ENCODE peak calls at places on chromosomes 7 and 10, in six cellular contexts. M, N, Z, L, I and J are unnamed samples.

GRCh38 chr7:44678468-44679179 is 70.0 kb upstream of the ZMIZ2 start:
- DNase-seq in L (peak), N (no peak), M (peak), I (no peak), Z (no peak), J (no peak)

GRCh38 chr10:24360286-24361127 is 151.6 kb downstream of the KIAA1217 start:
- DNase-seq in L (peak), I (peak), Z (peak), N (peak), M (peak), J (no peak)

GRCh38 chr7:12146813-12147212 is 64.3 kb upstream of the TMEM106B start:
- DNase-seq in M (no peak), I (no peak), L (no peak), Z (no peak), N (no peak), J (no peak)

GRCh38 chr7:105849122-105849855 is 27.1 kb downstream of the ATXN7L1 start:
- DNase-seq in L (no peak), N (no peak), M (no peak), I (no peak), Z (no peak), J (no peak)

GRCh38 chr7:119377-120163 is 72.8 kb upstream of the FAM20C start:
- DNase-seq in I (peak), M (peak), Z (peak), N (no peak), L (no peak), J (no peak)

GRCh38 chr7:103569621-103570305 is 123.8 kb upstream of the SLC26A5 start:
- DNase-seq in M (no peak), Z (no peak), I (no peak), L (no peak), N (no peak), J (no peak)

GRCh38 chr7:35727571-35727970 is 32.6 kb upstream of the HERPUD2 start:
- DNase-seq in N (no peak), M (no peak), I (no peak), Z (no peak), L (no peak), J (no peak)

GRCh38 chr10:88028654-88029053 is 165.2 kb downstream of the PTEN start:
- DNase-seq in L (peak), M (no peak), I (no peak), N (no peak), Z (no peak), J (no peak)

GRCh38 chr10:101843032-101843991 is at the start of gene KCNIP2:
- DNase-seq in L (no peak), I (no peak), N (no peak), Z (peak), M (no peak), J (peak)

GRCh38 chr10:34446046-34446445 is 369.1 kb downstream of the PARD3 start:
- DNase-seq in L (no peak), I (no peak), M (no peak), Z (no peak), N (no peak), J (no peak)

GRCh38 chr7:45120-46090 is 147.0 kb upstream of the FAM20C start:
- DNase-seq in I (peak), Z (peak), L (no peak), N (no peak), M (peak), J (no peak)

GRCh38 chr10:58157076-58157766 is 110.5 kb downstream of the IPMK start:
- DNase-seq in N (no peak), I (no peak), M (no peak), L (no peak), Z (no peak), J (no peak)

GRCh38 chr10:117754770-117755510 is 212.4 kb downstream of the EMX2 start:
- DNase-seq in Z (no peak), N (no peak), L (no peak), I (no peak), M (no peak), J (no peak)

GRCh38 chr7:38316733-38317360 is 43.4 kb upstream of the TARP start:
- DNase-seq in N (no peak), Z (no peak), L (no peak), I (no peak), M (no peak), J (no peak)

GRCh38 chr7:69962856-69963149 is 364.5 kb downstream of the AUTS2 start:
- DNase-seq in M (no peak), N (no peak), L (no peak), Z (no peak), I (no peak), J (no peak)

GRCh38 chr10:35612385-35613106 is 7.4 kb downstream of the GJD4 start:
- DNase-seq in I (no peak), L (no peak), Z (no peak), N (no peak), M (no peak), J (no peak)

GRCh38 chr10:103838851-103839512 is 16.4 kb downstream of the SH3PXD2A start:
- DNase-seq in I (no peak), L (no peak), M (no peak), Z (no peak), N (no peak), J (no peak)

GRCh38 chr10:47190301-47190700 is 109.7 kb upstream of the GDF10 start:
- DNase-seq in L (no peak), I (no peak), N (no peak), Z (no peak), M (no peak), J (no peak)

GRCh38 chr7:93029056-93029455 is 88.7 kb downstream of the SAMD9 start:
- DNase-seq in N (no peak), M (no peak), L (no peak), Z (no peak), I (no peak), J (no peak)

GRCh38 chr10:61958793-61959192 is 57.3 kb downstream of the ARID5B start:
- DNase-seq in Z (no peak), I (no peak), N (no peak), M (no peak), L (no peak), J (no peak)

GRCh38 chr7:96179341-96179740 is 142.6 kb downstream of the SLC25A13 start:
- DNase-seq in I (no peak), L (no peak), Z (no peak), M (no peak), N (no peak), J (no peak)

GRCh38 chr7:13411151-13411550 is 578.3 kb downstream of the ETV1 start:
- DNase-seq in N (no peak), I (no peak), Z (no peak), M (no peak), L (no peak), J (no peak)

DNA sequence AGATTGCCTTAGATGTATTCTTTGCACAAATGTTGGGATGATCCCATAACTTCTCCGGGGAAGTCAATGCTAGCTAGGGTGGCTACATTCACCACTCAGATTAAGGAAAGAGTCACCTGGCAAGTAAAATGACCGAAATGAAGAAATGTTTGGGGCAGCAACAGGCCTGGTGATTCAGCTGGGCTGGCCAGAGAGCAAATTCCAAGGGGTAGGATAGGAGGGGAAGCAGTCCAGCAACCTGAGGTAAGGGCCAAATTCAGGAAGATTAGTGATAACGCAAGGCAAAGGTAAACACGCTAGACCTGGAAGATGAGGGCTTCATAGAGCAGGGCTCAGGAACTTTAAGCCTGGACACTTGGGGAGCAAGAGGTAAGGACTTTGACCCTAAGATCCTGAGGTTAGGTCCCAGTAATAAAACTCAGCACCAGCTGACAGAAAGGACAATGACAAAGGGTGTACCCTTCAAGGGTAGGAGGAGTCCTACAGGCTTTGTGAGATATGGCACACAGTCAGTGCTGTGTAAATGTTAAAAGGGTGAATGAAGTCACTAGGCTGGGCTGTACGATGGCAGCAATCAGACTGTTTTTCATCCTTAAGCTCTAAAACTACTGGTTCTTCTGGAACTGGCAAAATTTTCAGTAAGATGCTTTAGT is 22.7 kb upstream of the SMNDC1 start:
- DNase-seq in N (no peak), L (no peak), M (peak), Z (no peak), I (no peak), J (no peak)
- TF ChIP-seq POLR2A in N (no peak), L (no peak), M (no peak), Z (no peak), I (no peak), J (no peak)

DNA sequence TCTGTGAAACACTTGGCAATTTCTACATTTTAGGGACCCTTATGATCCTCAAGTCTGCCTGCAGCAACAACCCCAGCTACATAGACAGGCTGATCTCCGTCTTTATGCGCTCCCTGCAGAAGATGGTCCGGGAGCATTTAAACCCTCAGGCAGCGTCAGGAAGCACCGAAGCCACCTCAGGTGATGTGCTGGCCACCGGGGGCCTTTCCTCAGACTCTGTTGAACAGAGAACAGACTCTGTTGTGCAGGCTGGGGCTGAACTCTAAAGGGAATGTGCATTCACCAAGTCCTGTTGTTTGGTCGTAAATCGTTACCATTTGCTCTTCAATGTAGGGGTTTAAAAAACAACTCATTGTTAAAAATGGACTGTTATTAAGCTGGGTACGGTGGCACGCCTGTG is 86.3 kb downstream of the TRRAP start:
- DNase-seq in Z (no peak), L (no peak), I (no peak), N (no peak), M (peak), J (no peak)
- TF ChIP-seq POLR2A in Z (no peak), L (no peak), I (no peak), N (no peak), M (no peak), J (no peak)

GRCh38 chr7:134782121-134782623 is 2.7 kb downstream of the CALD1 start:
- DNase-seq in N (no peak), I (no peak), L (no peak), M (no peak), Z (no peak), J (no peak)
- TF ChIP-seq POLR2A in N (no peak), I (no peak), L (no peak), M (no peak), Z (no peak), J (no peak)

GRCh38 chr7:100371561-100372171 is 1.6 kb upstream of the PILRA start:
- DNase-seq in L (no peak), M (no peak), N (no peak), Z (no peak), I (no peak), J (no peak)
- TF ChIP-seq POLR2A in L (no peak), M (no peak), N (peak), Z (no peak), I (no peak), J (no peak)

DNA sequence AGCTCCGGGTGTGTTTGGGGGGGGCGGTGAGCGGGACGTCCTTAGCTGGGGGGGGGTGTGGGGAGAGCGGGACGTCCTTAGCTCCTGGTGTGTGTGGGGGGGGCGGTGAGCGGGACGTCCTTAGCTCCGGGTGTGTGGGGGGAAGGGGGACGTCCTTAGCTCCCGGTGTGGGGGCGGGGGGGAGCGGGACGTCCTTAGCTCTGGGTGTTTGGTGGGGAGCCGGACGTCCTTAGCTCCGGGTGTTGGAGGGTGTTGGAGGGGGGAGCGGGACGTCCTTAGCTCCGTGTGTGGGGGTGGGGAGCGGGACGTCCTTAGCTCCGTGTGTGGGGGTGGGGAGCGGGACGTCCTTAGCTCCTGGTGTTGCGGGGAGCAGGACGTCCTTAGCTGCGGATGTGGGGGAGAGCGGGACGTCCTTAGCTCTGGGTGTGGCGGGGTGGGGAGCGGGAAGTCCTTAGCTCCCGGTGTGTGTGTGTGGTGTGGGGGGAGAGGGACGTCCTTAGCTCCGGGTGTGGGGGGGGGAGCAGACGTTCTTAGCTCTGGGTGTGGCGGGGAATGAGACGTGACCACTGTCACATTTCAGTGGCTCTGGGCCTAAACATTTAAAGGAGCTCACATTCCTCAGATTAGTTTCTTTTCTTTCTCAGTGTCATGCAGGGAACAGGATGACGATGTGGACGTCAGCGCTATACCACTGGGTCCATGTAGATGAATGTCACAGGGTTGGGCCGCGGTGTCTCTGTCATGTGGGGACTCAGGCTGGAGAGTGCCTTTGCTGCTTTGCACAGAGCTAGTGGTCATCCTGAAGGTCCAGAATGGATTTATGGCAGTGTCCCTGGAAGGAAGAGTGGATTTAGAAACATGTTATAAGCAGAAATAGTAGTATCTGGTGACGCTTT is 7.5 kb downstream of the DYNC2I1 start:
- DNase-seq in I (peak), Z (peak), N (peak), L (peak), M (peak), J (peak)
- TF ChIP-seq POLR2A in I (no peak), Z (peak), N (peak), L (no peak), M (no peak), J (no peak)